ENCODE peak calls at places on chromosomes 7 and 10, in seven cellular contexts. R is hepatocyte, F is transverse colon, J is left ventricle myocardium inferior, C is heart right ventricle, U is psoas muscle, Z is SK-N-SH. O is an unnamed sample.
A peak's percentile ranks its signal among the peaks of the same experiment; 100 is the strongest.

GRCh38 chr10:131127610-131128009 is 183.9 kb downstream of the TCERG1L start:
- DNase-seq in U (no peak), F (no peak), R (no peak), C (no peak), J (no peak), Z (peak; percentile 48), O (no peak)

GRCh38 chr10:97520978-97521761 is 22.4 kb downstream of the UBTD1 start:
- DNase-seq in F (no peak), J (no peak), C (no peak), R (no peak), U (no peak), Z (no peak), O (no peak)

GRCh38 chr7:34075976-34076375 is 170.6 kb downstream of the BMPER start:
- DNase-seq in F (no peak), C (no peak), R (no peak), J (no peak), U (peak; percentile 21), Z (no peak), O (no peak)

GRCh38 chr7:20561908-20562307 is 53.6 kb upstream of the ABCB5 start:
- DNase-seq in Z (no peak), R (no peak), F (no peak), J (no peak), C (no peak), U (no peak), O (no peak)

GRCh38 chr10:131099028-131099427 is 212.5 kb downstream of the TCERG1L start:
- DNase-seq in U (no peak), J (no peak), F (no peak), Z (peak; percentile 70), C (no peak), R (no peak), O (peak; percentile 86)

GRCh38 chr10:72694476-72695369 is 2.8 kb downstream of the MCU start:
- DNase-seq in U (no peak), R (peak; percentile 47), C (peak; percentile 32), Z (peak; percentile 37), J (no peak), F (no peak), O (no peak)

GRCh38 chr7:101250324-101250723 is 5.4 kb upstream of the FIS1 start:
- DNase-seq in C (no peak), F (no peak), Z (no peak), J (no peak), R (no peak), U (no peak), O (no peak)

GRCh38 chr10:77196616-77197015 is 441.0 kb downstream of the KCNMA1 start:
- DNase-seq in J (no peak), C (no peak), U (no peak), R (no peak), Z (no peak), F (no peak), O (no peak)

GRCh38 chr7:95102662-95103061 is 195.3 kb downstream of the PPP1R9A start:
- DNase-seq in Z (no peak), J (no peak), C (no peak), R (no peak), U (no peak), F (no peak), O (no peak)

GRCh38 chr7:108660465-108660864 is 90.8 kb downstream of the DNAJB9 start:
- DNase-seq in F (no peak), J (no peak), Z (peak; percentile 79), C (no peak), R (peak; percentile 12), U (no peak), O (no peak)

GRCh38 chr7:127557803-127558202 is 27.6 kb downstream of the GCC1 start:
- DNase-seq in J (no peak), U (no peak), F (no peak), Z (no peak), R (no peak), C (no peak), O (no peak)

GRCh38 chr10:35574924-35575352 is 30.2 kb upstream of the GJD4 start:
- DNase-seq in F (no peak), U (no peak), R (no peak), J (no peak), C (no peak), Z (no peak), O (no peak)

GRCh38 chr7:142890838-142891485 is 5.4 kb upstream of the TRPV6 start:
- DNase-seq in R (no peak), C (no peak), F (no peak), Z (no peak), J (no peak), U (no peak), O (no peak)

GRCh38 chr7:25259487-25260243 is 31.4 kb upstream of the NPVF start:
- DNase-seq in U (peak; percentile 32), R (peak; percentile 87), Z (peak; percentile 79), J (peak; percentile 41), C (peak; percentile 63), F (peak; percentile 76), O (peak; percentile 43)

GRCh38 chr7:128017880-128018845 is 13.1 kb downstream of the LRRC4 start:
- DNase-seq in F (no peak), Z (peak; percentile 70), J (no peak), R (no peak), C (no peak), U (no peak), O (no peak)

GRCh38 chr7:101162551-101163280 is 2.7 kb downstream of the VGF start:
- DNase-seq in F (peak; percentile 57), C (no peak), J (peak; percentile 27), Z (peak; percentile 88), R (peak; percentile 82), U (no peak), O (no peak)

DNA sequence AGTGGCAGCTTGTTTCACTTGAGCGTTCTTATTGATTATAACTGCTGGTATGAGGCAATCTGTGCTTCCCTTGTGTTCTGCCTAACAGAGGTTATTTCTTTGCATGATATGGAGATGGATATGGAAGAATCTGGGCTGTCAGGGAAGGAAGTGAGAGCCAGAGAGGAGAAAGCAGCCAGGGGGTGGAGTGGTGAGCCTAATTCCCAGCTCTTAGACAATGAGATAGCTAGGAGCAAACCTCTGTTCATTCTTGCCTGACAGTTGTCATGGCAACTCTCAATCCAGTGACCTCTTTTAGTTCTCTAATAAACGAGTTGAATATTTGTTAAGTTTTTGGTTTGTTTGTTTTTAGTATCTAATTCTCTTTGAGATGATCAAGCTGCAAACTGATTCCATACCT is 214.3 kb downstream of the NRG3 start:
- DNase-seq in Z (peak; percentile 28), C (no peak), J (no peak), R (no peak), U (no peak), F (no peak), O (no peak)
- TF ChIP-seq CTCF in Z (no peak), C (no peak), J (no peak), R (no peak), U (no peak), F (no peak), O (no peak)

DNA sequence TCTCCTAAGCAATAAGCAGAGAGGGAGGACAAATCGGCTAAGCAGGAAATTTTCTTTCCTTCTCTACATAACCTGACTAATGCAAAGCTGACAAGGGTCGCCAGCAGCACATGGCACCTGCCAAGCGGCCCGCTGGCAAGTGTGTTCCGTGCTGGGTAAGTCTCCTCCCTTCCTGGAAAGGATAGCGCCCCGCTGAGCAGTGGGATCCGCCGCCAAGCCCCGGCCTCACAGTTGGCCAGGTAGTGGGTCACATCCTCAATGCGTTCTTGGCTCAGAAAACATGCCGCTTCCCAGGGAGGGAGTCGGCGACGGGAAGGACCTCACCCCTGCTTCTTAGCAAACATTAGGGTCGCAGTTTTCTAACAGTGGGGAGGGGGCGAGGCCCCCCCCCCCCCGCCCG is 488.9 kb upstream of the NUPR2 start:
- DNase-seq in Z (peak; percentile 1), U (no peak), F (no peak), C (no peak), R (no peak), J (no peak), O (no peak)
- H3K9me3 ChIP-seq in Z (peaks cover 9% of the 10 kb centered on the region), U (no peaks in the 10 kb centered on the region), F (no peaks in the 10 kb centered on the region), C (no peaks in the 10 kb centered on the region), R (no peaks in the 10 kb centered on the region), J (peaks cover 48% of the 10 kb centered on the region), O (peaks cover 41% of the 10 kb centered on the region)

DNA sequence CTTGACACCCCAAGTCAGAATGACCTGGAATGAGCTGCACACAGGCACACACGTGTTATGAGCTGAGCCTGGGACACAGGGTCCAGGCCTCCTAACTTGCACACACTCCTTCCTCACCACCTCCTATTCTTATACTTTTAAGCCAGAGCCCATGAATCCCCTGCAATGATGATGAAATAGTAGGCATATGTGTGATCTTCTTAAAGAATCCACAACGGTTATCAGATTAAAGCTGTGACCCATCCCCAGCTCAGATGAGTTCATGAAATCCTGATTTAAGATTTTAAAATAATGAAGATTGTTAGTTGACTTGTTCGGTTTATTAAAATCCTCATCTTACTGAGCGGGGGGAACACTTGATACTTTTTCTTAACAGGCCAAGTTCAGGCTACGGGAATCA is 38.6 kb downstream of the PITRM1 start:
- DNase-seq in C (no peak), U (no peak), R (no peak), J (no peak), F (no peak), Z (no peak), O (no peak)
- H3K36me3 ChIP-seq in C (peaks cover 3% of the 10 kb centered on the region), U (peaks cover 7% of the 10 kb centered on the region), R (no peaks in the 10 kb centered on the region), J (peaks cover 93% of the 10 kb centered on the region), F (peaks cover 26% of the 10 kb centered on the region), Z (peaks cover 69% of the 10 kb centered on the region), O (peaks cover 8% of the 10 kb centered on the region)

GRCh38 chr7:93860261-93860660 is 30.3 kb downstream of the TFPI2 start:
- DNase-seq in R (no peak), Z (no peak), J (no peak), U (no peak), C (no peak), F (no peak), O (no peak)

GRCh38 chr7:93862651-93863050 is 27.9 kb downstream of the TFPI2 start:
- DNase-seq in C (no peak), Z (no peak), R (no peak), U (no peak), F (no peak), J (no peak), O (no peak)

GRCh38 chr7:93858857-93859256 is 31.7 kb downstream of the TFPI2 start:
- DNase-seq in C (no peak), F (no peak), J (no peak), Z (no peak), U (no peak), R (no peak), O (no peak)

GRCh38 chr7:93856319-93856718 is 34.2 kb downstream of the TFPI2 start:
- DNase-seq in C (no peak), R (no peak), F (no peak), Z (no peak), J (no peak), U (no peak), O (no peak)

GRCh38 chr7:93861325-93861949 is 29.1 kb downstream of the TFPI2 start:
- DNase-seq in Z (no peak), R (no peak), J (no peak), F (no peak), U (no peak), C (no peak), O (no peak)
- TF ChIP-seq CTCF in Z (peak; percentile 57), R (no peak), J (peak; percentile 31), F (no peak), U (peak; percentile 18), C (no peak), O (no peak)

GRCh38 chr7:67673861-67674260 is 677.2 kb downstream of the TYW1 start:
- DNase-seq in J (no peak), U (no peak), R (no peak), C (no peak), Z (no peak), F (no peak), O (no peak)
- H3K9me3 ChIP-seq in J (peaks cover 47% of the 10 kb centered on the region), U (peaks cover 12% of the 10 kb centered on the region), R (no peaks in the 10 kb centered on the region), C (peaks cover 36% of the 10 kb centered on the region), Z (peaks cover 8% of the 10 kb centered on the region), F (peaks cover 5% of the 10 kb centered on the region), O (peaks cover 17% of the 10 kb centered on the region)